ENCODE peak calls at places on chromosomes 6 and 20, in ten cellular contexts. G, Y, R, F, S, I, W, O, V and Q are unnamed samples.

GRCh38 chr6:42453649-42454427 is 2.1 kb upstream of the TRERF1 start:
- DNase-seq in F (no peak), R (peak), Y (no peak), G (peak), V (peak), W (no peak), S (peak), I (no peak), O (no peak), Q (peak)

GRCh38 chr20:44785768-44786167 is 24.6 kb downstream of the RIMS4 start:
- DNase-seq in R (no peak), O (no peak), S (peak), G (no peak), V (no peak), I (no peak), Y (no peak), F (no peak), W (no peak), Q (no peak)

GRCh38 chr6:111597687-111598086 is 8.0 kb downstream of the TRAF3IP2 start:
- DNase-seq in W (no peak), V (peak), O (no peak), S (no peak), G (no peak), I (no peak), F (no peak), Y (no peak), R (no peak), Q (no peak)

GRCh38 chr6:10316327-10316726 is 98.5 kb downstream of the TFAP2A start:
- DNase-seq in I (no peak), W (no peak), S (peak), O (no peak), F (no peak), V (no peak), R (no peak), G (peak), Y (no peak), Q (no peak)

GRCh38 chr6:16377470-16377869 is 139.1 kb downstream of the GMPR start:
- DNase-seq in V (no peak), F (no peak), S (no peak), G (no peak), R (no peak), Y (no peak), W (no peak), O (no peak), I (no peak), Q (no peak)

GRCh38 chr6:128519931-128520435 is 416 bp downstream of the PTPRK start:
- DNase-seq in F (peak), R (no peak), G (no peak), O (peak), Y (no peak), W (no peak), V (peak), I (peak), S (no peak), Q (no peak)

GRCh38 chr6:119533603-119534279 is 184.2 kb upstream of the MAN1A1 start:
- DNase-seq in G (no peak), S (peak), F (no peak), Y (no peak), O (no peak), R (no peak), I (no peak), W (no peak), V (no peak), Q (no peak)

GRCh38 chr6:32945953-32946352 is 5.1 kb upstream of the HLA-DMB start:
- DNase-seq in I (no peak), R (no peak), F (no peak), O (no peak), W (no peak), G (no peak), S (no peak), V (no peak), Y (no peak), Q (no peak)

GRCh38 chr20:20368414-20369352 is 779 bp downstream of the INSM1 start:
- DNase-seq in W (no peak), V (no peak), O (no peak), R (peak), I (no peak), S (no peak), Y (no peak), G (no peak), F (no peak), Q (peak)

GRCh38 chr6:109783245-109783990 is 92.3 kb downstream of the FIG4 start:
- DNase-seq in F (no peak), S (no peak), V (no peak), W (no peak), Y (no peak), I (no peak), G (no peak), O (no peak), R (peak), Q (no peak)

GRCh38 chr6:118659513-118660217 is 8.3 kb upstream of the CEP85L start:
- DNase-seq in S (peak), G (no peak), W (no peak), O (no peak), I (no peak), F (no peak), R (no peak), Y (no peak), V (no peak), Q (peak)

GRCh38 chr6:163964778-163965177 is 550.3 kb downstream of the QKI start:
- DNase-seq in W (no peak), I (no peak), S (no peak), R (no peak), F (no peak), Y (no peak), O (no peak), G (no peak), V (no peak), Q (no peak)

GRCh38 chr20:63060057-63060991 is 53.6 kb upstream of the BHLHE23 start:
- DNase-seq in G (peak), I (no peak), S (peak), O (no peak), W (no peak), R (no peak), Y (no peak), F (no peak), V (peak), Q (peak)

GRCh38 chr6:24460966-24461365 is 28.4 kb downstream of the GPLD1 start:
- DNase-seq in O (no peak), V (no peak), I (no peak), Y (no peak), R (no peak), S (no peak), W (no peak), F (no peak), G (no peak), Q (no peak)

GRCh38 chr20:61693055-61693600 is 372.6 kb downstream of the TAF4 start:
- DNase-seq in V (no peak), G (no peak), O (no peak), S (no peak), Y (no peak), W (no peak), F (no peak), R (no peak), I (no peak), Q (no peak)

GRCh38 chr6:139262519-139263300 is 29.1 kb downstream of the TXLNB start:
- DNase-seq in R (no peak), I (no peak), Y (no peak), W (no peak), O (peak), V (no peak), G (no peak), S (no peak), F (no peak), Q (no peak)

GRCh38 chr6:82248233-82248735 is 740 bp upstream of the IBTK start:
- DNase-seq in S (peak), R (no peak), V (no peak), O (no peak), I (no peak), F (no peak), W (no peak), G (peak), Y (no peak), Q (peak)

GRCh38 chr6:31768717-31769257 is 6.3 kb downstream of the SAPCD1 start:
- DNase-seq in O (no peak), S (no peak), W (no peak), G (no peak), Y (no peak), I (no peak), F (no peak), R (no peak), V (no peak), Q (no peak)

GRCh38 chr6:150030611-150031010 is 5.3 kb upstream of the RAET1L start:
- DNase-seq in I (no peak), W (no peak), Y (no peak), R (no peak), O (no peak), F (no peak), V (no peak), S (no peak), G (no peak), Q (no peak)

GRCh38 chr6:22101163-22101562 is 195.7 kb downstream of the PRL start:
- DNase-seq in R (no peak), W (no peak), F (no peak), G (no peak), V (no peak), S (no peak), Y (no peak), O (no peak), I (no peak), Q (no peak)

GRCh38 chr6:164370773-164371172 is 938.6 kb downstream of the C6orf118 start:
- DNase-seq in W (no peak), G (peak), S (no peak), O (no peak), F (no peak), Y (no peak), I (no peak), V (no peak), R (no peak), Q (no peak)

GRCh38 chr6:25315778-25316177 is 36.6 kb downstream of the CARMIL1 start:
- DNase-seq in O (no peak), V (no peak), R (no peak), G (no peak), S (no peak), F (no peak), Y (no peak), W (no peak), I (no peak), Q (no peak)

GRCh38 chr6:168116446-168116974 is 37.5 kb upstream of the FRMD1 start:
- DNase-seq in Y (no peak), O (no peak), F (no peak), S (no peak), W (no peak), I (no peak), R (no peak), G (no peak), V (no peak), Q (no peak)

GRCh38 chr6:83062225-83062624 is 3.4 kb downstream of the UBE3D start:
- DNase-seq in W (no peak), F (no peak), O (no peak), R (no peak), S (peak), I (no peak), V (no peak), G (peak), Y (no peak), Q (no peak)

GRCh38 chr6:79143320-79143898 is 65.4 kb upstream of the PHIP start:
- DNase-seq in O (no peak), G (no peak), W (no peak), S (no peak), I (no peak), Y (no peak), R (no peak), V (no peak), F (no peak), Q (no peak)

GRCh38 chr6:147554281-147554680 is 45.8 kb downstream of the SAMD5 start:
- DNase-seq in R (no peak), W (no peak), O (no peak), Y (no peak), I (no peak), S (no peak), V (peak), G (no peak), F (no peak), Q (no peak)

GRCh38 chr6:14550817-14551216 is 433.2 kb downstream of the CD83 start:
- DNase-seq in F (no peak), S (peak), O (no peak), G (no peak), I (no peak), W (no peak), Y (no peak), R (no peak), V (peak), Q (no peak)